ENCODE peak calls at places on chromosomes 4 and X, in seven cellular contexts. H is AG04450, B is breast epithelium, Q is WTC11, V is fibroblast of pulmonary artery, O is BE2C, N is AG09309. K is an unnamed sample.

GRCh38 chrX:20116575-20117240 is at the start of gene MAP7D2:
- DNase-seq in O (no peak), H (no peak), Q (peak; percentile 31), B (no peak), V (no peak), N (no peak), K (peak; percentile 42)

GRCh38 chrX:136586386-136586785 is 54.4 kb downstream of the VGLL1 start:
- DNase-seq in N (no peak), Q (no peak), V (no peak), H (no peak), O (no peak), B (peak; percentile 50), K (no peak)

GRCh38 chr4:120683902-120684540 is 238.5 kb downstream of the PRDM5 start:
- DNase-seq in Q (no peak), O (peak; percentile 35), H (no peak), V (no peak), B (no peak), N (no peak), K (no peak)

GRCh38 chr4:127698789-127699200 is 31.4 kb upstream of the SLC25A31 start:
- DNase-seq in Q (no peak), O (no peak), V (peak; percentile 89), B (no peak), N (peak; percentile 65), H (no peak), K (no peak)

GRCh38 chrX:15567267-15567666 is 33.5 kb downstream of the ACE2 start:
- DNase-seq in Q (no peak), V (no peak), H (no peak), B (no peak), N (no peak), O (no peak), K (no peak)

GRCh38 chr4:181202249-181202648 is 1041.0 kb upstream of the TENM3 start:
- DNase-seq in O (no peak), N (no peak), B (no peak), H (no peak), Q (no peak), V (no peak), K (no peak)

GRCh38 chr4:172996571-172997216 is 171.9 kb upstream of the GALNT7 start:
- DNase-seq in V (peak; percentile 80), B (no peak), O (no peak), H (no peak), N (no peak), Q (no peak), K (no peak)

GRCh38 chrX:13780868-13781427 is 35.9 kb downstream of the GPM6B start:
- DNase-seq in H (no peak), V (no peak), N (no peak), Q (no peak), O (no peak), B (no peak), K (no peak)

GRCh38 chr4:121736735-121737351 is 28.1 kb downstream of the SMIM43 start:
- DNase-seq in O (peak; percentile 55), V (peak; percentile 77), Q (no peak), H (no peak), N (no peak), B (no peak), K (no peak)

GRCh38 chrX:44432641-44433040 is 89.2 kb upstream of the EFHC2 start:
- DNase-seq in Q (no peak), B (no peak), V (peak; percentile 35), H (peak; percentile 32), N (no peak), O (no peak), K (no peak)

GRCh38 chr4:24686866-24687672 is 102.7 kb upstream of the DHX15 start:
- DNase-seq in N (no peak), H (no peak), Q (peak; percentile 78), B (no peak), O (peak; percentile 21), V (peak; percentile 11), K (peak; percentile 52)

GRCh38 chr4:95549246-95550138 is 719 bp upstream of the UNC5C start:
- DNase-seq in N (no peak), H (no peak), O (no peak), B (peak; percentile 49), V (peak; percentile 58), Q (peak; percentile 52), K (peak; percentile 76)

GRCh38 chr4:112284166-112284565 is 1.5 kb downstream of the TIFA start:
- DNase-seq in O (no peak), B (no peak), H (no peak), N (no peak), V (peak; percentile 26), Q (no peak), K (no peak)

GRCh38 chrX:68732906-68733493 is 85.5 kb downstream of the STARD8 start:
- DNase-seq in N (no peak), V (peak; percentile 63), B (no peak), O (peak; percentile 70), Q (peak; percentile 78), H (no peak), K (peak; percentile 65)

DNA sequence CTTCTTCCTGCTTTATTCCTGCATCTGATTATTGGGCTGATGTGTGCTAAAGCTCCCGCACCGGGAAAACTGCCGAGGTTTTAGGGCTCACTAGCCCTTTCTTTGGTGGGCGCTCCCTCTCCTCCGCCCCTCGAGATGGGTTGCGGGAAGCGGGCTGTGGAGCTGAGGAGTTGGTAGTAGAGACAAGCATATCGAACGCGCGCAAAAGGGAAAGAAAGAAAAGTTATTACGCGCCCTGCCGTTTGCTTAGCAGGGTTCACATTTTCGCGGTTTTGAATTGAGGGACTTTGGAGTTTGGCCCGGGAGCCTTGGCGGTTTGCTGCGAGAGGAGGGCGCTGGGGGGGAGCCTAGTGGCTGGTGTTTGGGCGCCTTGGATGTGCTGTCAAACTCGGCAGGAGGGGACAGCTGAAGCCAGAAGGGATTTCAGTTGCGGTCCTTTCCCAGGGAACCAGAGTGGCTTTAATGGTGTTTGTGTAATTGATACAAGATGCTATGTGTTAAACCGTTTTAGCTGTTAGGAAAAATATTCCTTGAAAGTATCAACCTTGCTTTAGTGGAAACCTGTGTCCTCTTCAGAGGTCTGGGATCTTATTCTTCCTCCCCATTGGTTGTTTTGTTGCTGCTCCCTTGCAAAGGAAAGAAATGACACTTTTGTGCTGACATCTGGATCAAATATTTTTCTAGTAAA is 1.1 kb downstream of the GAB1 start:
- DNase-seq in O (peak; percentile 21), B (peak; percentile 24), H (no peak), N (no peak), V (peak; percentile 50), Q (peak; percentile 37), K (peak; percentile 38)
- TF ChIP-seq CTCF in O (no peak), B (no peak), H (no peak), N (no peak), V (no peak), Q (no peak), K (no peak)

DNA sequence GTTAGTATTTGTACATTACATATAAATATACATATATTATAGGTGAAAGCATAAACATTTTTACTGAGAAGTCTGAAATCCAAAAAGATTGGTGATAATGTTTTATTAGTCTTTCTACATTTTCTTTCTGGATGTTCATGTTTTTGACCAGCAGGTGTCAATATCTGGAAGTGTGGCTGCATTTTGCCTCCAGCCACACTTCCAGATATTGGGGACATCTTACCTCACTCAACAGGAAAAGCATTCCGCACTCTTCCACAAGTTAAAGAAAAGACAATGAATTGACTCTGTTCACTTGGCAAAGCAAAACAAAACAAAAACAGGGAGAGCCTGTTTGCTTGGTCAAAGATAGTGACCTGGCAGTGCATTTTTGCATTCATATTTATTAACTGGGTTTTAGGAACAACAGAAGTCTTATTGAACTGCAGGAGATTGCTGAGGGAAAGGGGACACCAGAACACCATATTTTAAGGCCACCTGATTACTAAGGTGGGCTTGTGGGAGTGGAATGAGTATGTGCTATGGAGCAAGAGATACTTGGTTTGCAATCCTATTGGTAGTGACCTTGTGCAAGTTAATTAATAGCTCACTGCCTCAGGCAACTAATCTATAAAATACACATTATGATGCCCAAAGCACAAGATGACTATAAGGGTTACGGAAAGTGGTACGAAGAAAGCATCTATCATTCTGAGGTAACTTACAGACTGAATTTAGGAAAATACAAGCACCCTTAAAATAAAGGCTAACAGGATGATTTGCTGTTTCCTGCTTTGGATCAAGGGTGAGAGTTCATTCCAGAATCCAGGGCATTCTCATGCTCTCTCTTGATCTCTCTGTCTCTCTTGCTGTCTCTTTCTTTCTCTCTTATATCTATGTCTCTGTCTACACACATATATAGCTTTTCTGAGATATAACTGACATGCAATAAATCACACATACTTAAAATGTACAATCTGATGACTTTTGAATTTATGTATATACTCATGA is 389.9 kb upstream of the EMCN start:
- DNase-seq in V (peak; percentile 35), Q (no peak), B (peak; percentile 18), H (no peak), N (no peak), O (no peak), K (no peak)
- TF ChIP-seq CTCF in V (peak; percentile 44), Q (no peak), B (peak; percentile 49), H (peak; percentile 40), N (peak; percentile 34), O (peak; percentile 53), K (peak; percentile 54)

GRCh38 chrX:50680990-50681389 is 133.0 kb downstream of the SHROOM4 start:
- DNase-seq in V (peak; percentile 34), N (no peak), Q (peak; percentile 18), B (no peak), O (peak; percentile 44), H (no peak), K (peak; percentile 30)
- TF ChIP-seq CTCF in V (peak; percentile 61), N (peak; percentile 36), Q (peak; percentile 23), B (no peak), O (peak; percentile 75), H (peak; percentile 38), K (peak; percentile 44)

DNA sequence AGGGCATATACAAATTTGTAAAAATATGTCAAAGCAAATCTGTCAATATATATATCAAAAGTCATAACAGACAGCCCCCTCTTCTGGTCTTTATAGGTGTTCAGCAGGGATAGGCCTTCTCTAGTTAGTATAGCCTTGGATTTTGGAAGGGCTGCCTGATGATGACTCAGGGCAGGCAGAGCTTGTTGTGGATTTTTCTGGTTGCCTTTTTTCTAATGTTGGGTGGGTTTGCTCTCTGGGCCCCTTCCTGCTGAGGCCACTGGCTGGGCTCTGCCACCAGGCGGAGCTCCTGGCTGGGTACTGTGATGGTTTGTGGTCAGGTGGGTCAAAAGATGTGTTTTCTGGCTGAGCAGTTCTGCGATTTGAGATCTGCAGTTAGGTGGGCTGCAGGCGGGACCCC is 294.2 kb downstream of the GRIA2 start:
- DNase-seq in O (peak; percentile 61), H (no peak), V (no peak), N (no peak), B (no peak), Q (peak; percentile 61), K (peak; percentile 61)
- TF ChIP-seq CTCF in O (peak; percentile 94), H (no peak), V (no peak), N (no peak), B (no peak), Q (peak; percentile 47), K (peak; percentile 54)

GRCh38 chrX:25202827-25203226 is 187.1 kb upstream of the ARX start:
- DNase-seq in N (no peak), Q (no peak), O (no peak), H (no peak), B (no peak), V (no peak), K (no peak)

GRCh38 chrX:25207803-25208202 is 192.0 kb upstream of the ARX start:
- DNase-seq in B (no peak), Q (no peak), N (no peak), H (no peak), V (no peak), O (no peak), K (no peak)

GRCh38 chrX:25204182-25204581 is 188.4 kb upstream of the ARX start:
- DNase-seq in H (no peak), B (no peak), Q (no peak), V (no peak), O (no peak), N (no peak), K (no peak)

GRCh38 chrX:25206761-25207160 is 191.0 kb upstream of the ARX start:
- DNase-seq in B (no peak), V (no peak), O (no peak), Q (no peak), H (no peak), N (no peak), K (no peak)
- TF ChIP-seq CTCF in B (no peak), V (no peak), O (no peak), Q (no peak), H (no peak), N (no peak), K (no peak)

GRCh38 chrX:77160301-77160700 is 286.9 kb upstream of the FGF16 start:
- DNase-seq in H (no peak), O (peak; percentile 21), V (peak; percentile 3), Q (peak; percentile 56), B (no peak), N (no peak), K (peak; percentile 29)
- TF ChIP-seq CTCF in H (no peak), O (peak; percentile 38), V (peak; percentile 12), Q (peak; percentile 74), B (no peak), N (peak; percentile 40), K (no peak)